ENCODE peak calls at places on chromosome 21, in four cellular contexts. Q is H9, I is substantia nigra, S is stomach. A is an unnamed sample.

GRCh38 chr21:44964381-44964780 is 24.6 kb downstream of the SLX9 start:
- DNase-seq in Q (no peak), I (no peak), S (no peak), A (no peak)

GRCh38 chr21:45853703-45854342 is 127.7 kb upstream of the COL6A1 start:
- DNase-seq in Q (peak; percentile 12), I (no peak), S (peak; percentile 22), A (peak; percentile 41)

GRCh38 chr21:14452842-14453241 is 69.9 kb upstream of the HSPA13 start:
- DNase-seq in Q (no peak), I (no peak), S (no peak), A (no peak)

GRCh38 chr21:31279986-31280385 is 64.1 kb downstream of the TIAM1 start:
- DNase-seq in Q (no peak), I (no peak), S (no peak), A (no peak)

GRCh38 chr21:45641480-45642035 is 2.0 kb upstream of the PCBP3 start:
- DNase-seq in Q (no peak), I (no peak), S (no peak), A (no peak)

GRCh38 chr21:43959231-43960041 is 52.7 kb upstream of the TRAPPC10 start:
- DNase-seq in Q (no peak), I (no peak), S (no peak), A (no peak)

GRCh38 chr21:32708069-32708468 is 19.7 kb downstream of the SYNJ1 start:
- DNase-seq in Q (no peak), I (no peak), S (no peak), A (no peak)

GRCh38 chr21:24727803-24728425 is 879.4 kb downstream of the MRPL39 start:
- DNase-seq in Q (no peak), I (no peak), S (no peak), A (no peak)

GRCh38 chr21:46515109-46515508 is 56.4 kb downstream of the DIP2A start:
- DNase-seq in Q (no peak), I (peak; percentile 44), S (peak; percentile 82), A (no peak)

GRCh38 chr21:41444703-41445464 is 18.8 kb downstream of the MX1 start:
- DNase-seq in Q (no peak), I (no peak), S (peak; percentile 5), A (no peak)

GRCh38 chr21:44087426-44088400 is 19.5 kb upstream of the PWP2 start:
- DNase-seq in Q (no peak), I (no peak), S (peak; percentile 25), A (peak; percentile 55)

GRCh38 chr21:40556442-40556968 is 290.5 kb downstream of the DSCAM start:
- DNase-seq in Q (no peak), I (no peak), S (no peak), A (no peak)

GRCh38 chr21:17513214-17514123 is 626 bp downstream of the CXADR start:
- DNase-seq in Q (peak; percentile 36), I (peak; percentile 34), S (peak; percentile 52), A (no peak)

GRCh38 chr21:44365251-44365966 is 12.0 kb downstream of the TRPM2 start:
- DNase-seq in Q (peak; percentile 15), I (no peak), S (no peak), A (peak; percentile 71)

GRCh38 chr21:37877171-37877570 is 39.1 kb downstream of the KCNJ6 start:
- DNase-seq in Q (no peak), I (no peak), S (no peak), A (no peak)

GRCh38 chr21:23374155-23374554 is 2233.1 kb downstream of the MRPL39 start:
- DNase-seq in Q (no peak), I (no peak), S (no peak), A (no peak)

GRCh38 chr21:17777321-17777720 is 41.8 kb downstream of the C21orf91 start:
- DNase-seq in Q (no peak), I (no peak), S (no peak), A (no peak)

GRCh38 chr21:45973475-45974072 is 8.0 kb upstream of the COL6A1 start:
- DNase-seq in Q (peak; percentile 72), I (no peak), S (peak; percentile 66), A (peak; percentile 86)

GRCh38 chr21:33750017-33750416 is 107.7 kb downstream of the ITSN1 start:
- DNase-seq in Q (no peak), I (no peak), S (no peak), A (no peak)

GRCh38 chr21:40976198-40977114 is 129.5 kb upstream of the DSCAM start:
- DNase-seq in Q (no peak), I (no peak), S (no peak), A (no peak)

GRCh38 chr21:46229133-46229922 is 754 bp upstream of the LSS start:
- DNase-seq in Q (no peak), I (no peak), S (no peak), A (no peak)

GRCh38 chr21:45644041-45644906 is 749 bp downstream of the PCBP3 start:
- DNase-seq in Q (no peak), I (no peak), S (no peak), A (no peak)

GRCh38 chr21:46227811-46228344 is 696 bp downstream of the LSS start:
- DNase-seq in Q (no peak), I (no peak), S (no peak), A (no peak)

GRCh38 chr21:32131960-32132359 is 146.9 kb downstream of the MIS18A start:
- DNase-seq in Q (peak; percentile 20), I (no peak), S (no peak), A (no peak)

GRCh38 chr21:15875286-15875685 is 145.5 kb downstream of the USP25 start:
- DNase-seq in Q (no peak), I (no peak), S (no peak), A (no peak)
- H3K27ac ChIP-seq in Q (no peak overlapping the region), I (no peak overlapping the region), S (no peak overlapping the region), A (no peak overlapping the region)

GRCh38 chr21:29146726-29147125 is 16.3 kb downstream of the MAP3K7CL start:
- DNase-seq in Q (no peak), I (no peak), S (no peak), A (no peak)

GRCh38 chr21:29145837-29146453 is 15.5 kb downstream of the MAP3K7CL start:
- DNase-seq in Q (no peak), I (no peak), S (no peak), A (no peak)

GRCh38 chr21:29145354-29145782 is 14.9 kb downstream of the MAP3K7CL start:
- DNase-seq in Q (no peak), I (no peak), S (no peak), A (no peak)

GRCh38 chr21:29148535-29148934 is 18.1 kb downstream of the MAP3K7CL start:
- DNase-seq in Q (no peak), I (no peak), S (no peak), A (no peak)

DNA sequence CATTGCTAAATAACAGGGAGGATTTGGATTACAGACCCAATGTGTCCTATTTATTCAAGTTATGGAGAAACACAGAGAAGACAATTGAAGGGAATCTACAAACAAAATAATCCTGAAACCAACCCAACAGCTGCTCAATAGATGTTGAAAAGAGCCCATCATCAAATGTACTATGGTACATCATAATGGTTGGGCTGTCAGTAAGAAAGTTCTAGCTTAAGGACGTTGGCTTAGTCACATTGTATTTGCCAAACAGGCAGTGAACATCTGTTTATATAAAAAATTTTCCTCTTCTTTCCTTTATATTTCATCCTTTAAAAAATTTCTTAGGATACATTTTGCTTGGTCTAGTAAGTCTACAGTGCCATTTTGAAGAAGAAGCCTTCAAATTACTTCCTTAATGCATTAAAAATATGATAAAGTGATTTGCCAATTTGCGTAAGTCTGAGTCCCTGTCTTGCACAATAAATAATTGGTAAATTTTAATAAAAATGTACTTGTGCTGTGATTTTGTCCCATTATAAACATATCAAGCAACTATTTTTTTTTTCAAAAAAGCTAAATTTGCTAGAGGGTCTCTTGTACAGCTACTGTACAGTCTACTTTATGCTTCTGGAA is 14.4 kb downstream of the MAP3K7CL start:
- DNase-seq in Q (no peak), I (no peak), S (no peak), A (no peak)
- H3K27ac ChIP-seq in Q (no peak overlapping the region), I (no peak overlapping the region), S (peak overlapping the region; percentile 67), A (peak overlapping the region; percentile 84)

DNA sequence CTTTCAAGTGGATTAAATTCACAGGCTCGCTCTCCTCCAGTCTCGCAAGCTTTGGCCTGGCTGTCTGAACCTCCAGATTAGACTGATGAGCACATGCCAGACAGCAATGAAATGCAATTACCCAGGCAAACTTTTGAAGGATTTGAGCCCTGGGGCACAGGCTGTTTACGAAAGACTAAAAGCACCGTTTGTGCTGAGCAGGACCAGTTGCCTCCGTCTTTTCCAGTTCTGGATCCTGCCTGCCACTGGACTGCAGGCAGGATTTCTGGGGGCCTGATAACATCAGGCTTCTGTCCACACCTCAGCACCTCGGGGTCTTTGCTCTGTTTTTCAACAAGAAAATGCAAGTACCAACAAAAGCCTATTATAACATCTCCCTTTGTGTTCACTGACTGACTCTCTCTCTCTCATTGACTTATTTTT is 145.7 kb downstream of the CLIC6 start:
- DNase-seq in Q (no peak), I (no peak), S (no peak), A (no peak)
- H3K27ac ChIP-seq in Q (no peak overlapping the region), I (no peak overlapping the region), S (peak overlapping the region; percentile 47), A (no peak overlapping the region)

GRCh38 chr21:26966978-26967913 is at the start of gene ADAMTS5:
- DNase-seq in Q (peak; percentile 52), I (no peak), S (peak; percentile 25), A (peak; percentile 77)
- H3K27ac ChIP-seq in Q (no peak within 1 kb of the TSS), I (no peak within 1 kb of the TSS), S (peak within 1 kb of the TSS; percentile 86), A (peak within 1 kb of the TSS; percentile 72)

GRCh38 chr21:19607983-19608668 is 1204.5 kb upstream of the TMPRSS15 start:
- DNase-seq in Q (no peak), I (no peak), S (no peak), A (no peak)
- H3K27ac ChIP-seq in Q (peak overlapping the region; percentile 1), I (no peak overlapping the region), S (no peak overlapping the region), A (no peak overlapping the region)

GRCh38 chr21:36861924-36862323 is 104.5 kb downstream of the HLCS start:
- DNase-seq in Q (no peak), I (no peak), S (no peak), A (no peak)

GRCh38 chr21:36860736-36861594 is 105.5 kb downstream of the HLCS start:
- DNase-seq in Q (no peak), I (no peak), S (no peak), A (no peak)

GRCh38 chr21:36863260-36863659 is 103.2 kb downstream of the HLCS start:
- DNase-seq in Q (no peak), I (no peak), S (no peak), A (no peak)

GRCh38 chr21:36859744-36860501 is 106.5 kb downstream of the HLCS start:
- DNase-seq in Q (peak; percentile 85), I (no peak), S (peak; percentile 72), A (no peak)

DNA sequence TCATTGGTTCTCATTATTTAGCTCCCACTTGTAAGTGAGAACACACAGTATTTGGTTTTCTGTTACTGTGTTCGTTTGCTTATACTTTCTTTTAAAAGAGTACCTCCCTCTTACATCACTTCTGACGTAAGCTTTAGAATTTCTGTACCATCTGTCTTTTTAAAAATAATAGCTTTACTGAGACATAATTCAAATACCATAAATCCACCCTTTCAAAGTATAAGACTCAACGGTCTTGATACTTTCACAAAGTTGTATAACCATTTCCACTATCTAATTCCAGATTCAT is 104.9 kb downstream of the HLCS start:
- DNase-seq in Q (no peak), I (no peak), S (no peak), A (no peak)
- H3K27ac ChIP-seq in Q (no peak overlapping the region), I (no peak overlapping the region), S (no peak overlapping the region), A (no peak overlapping the region)

GRCh38 chr21:39125752-39126485 is 57.3 kb downstream of the PSMG1 start:
- DNase-seq in Q (peak; percentile 87), I (no peak), S (peak; percentile 55), A (no peak)
- H3K27ac ChIP-seq in Q (no peak overlapping the region), I (no peak overlapping the region), S (peak overlapping the region; percentile 44), A (no peak overlapping the region)

GRCh38 chr21:42925114-42925907 is at the start of gene ERVH48-1:
- DNase-seq in Q (peak; percentile 83), I (no peak), S (no peak), A (no peak)
- H3K27ac ChIP-seq in Q (peak within 1 kb of the TSS; percentile 90), I (no peak within 1 kb of the TSS), S (no peak within 1 kb of the TSS), A (no peak within 1 kb of the TSS)